ENCODE peak calls at places on chromosomes 16 and 17, in four cellular contexts. K, X, M and Q are unnamed samples.

GRCh38 chr16:2486645-2487516 is 12.0 kb downstream of the TBC1D24 start:
- DNase-seq in K (no peak), X (no peak), M (no peak), Q (peak)

GRCh38 chr17:68403122-68403521 is 54.2 kb downstream of the WIPI1 start:
- DNase-seq in K (no peak), X (no peak), M (no peak), Q (peak)

GRCh38 chr17:58317421-58318064 is 11.1 kb downstream of the TSPOAP1 start:
- DNase-seq in K (peak), X (peak), M (peak), Q (peak)

GRCh38 chr17:41140360-41141132 is at the start of gene KRTAP4-6:
- DNase-seq in K (no peak), X (no peak), M (peak), Q (peak)

GRCh38 chr17:34580685-34581445 is 1.5 kb downstream of the TMEM132E start:
- DNase-seq in K (peak), X (no peak), M (no peak), Q (peak)

GRCh38 chr17:1197379-1197778 is 17.6 kb upstream of the ABR start:
- DNase-seq in K (peak), X (no peak), M (no peak), Q (peak)

GRCh38 chr17:27319536-27320221 is 25.8 kb downstream of the WSB1 start:
- DNase-seq in K (peak), X (no peak), M (no peak), Q (peak)

GRCh38 chr17:59837362-59838195 is 55.2 kb downstream of the TUBD1 start:
- DNase-seq in K (peak), X (peak), M (peak), Q (peak)

GRCh38 chr17:73394523-73395450 is 83.0 kb upstream of the CDC42EP4 start:
- DNase-seq in K (no peak), X (no peak), M (no peak), Q (no peak)

GRCh38 chr17:9646556-9646905 is 1.2 kb downstream of the USP43 start:
- DNase-seq in K (no peak), X (no peak), M (no peak), Q (no peak)

GRCh38 chr17:50687200-50688066 is 20.3 kb downstream of the ANKRD40 start:
- DNase-seq in K (peak), X (no peak), M (no peak), Q (peak)

GRCh38 chr16:88883117-88883895 is 16.8 kb upstream of the PABPN1L start:
- DNase-seq in K (no peak), X (no peak), M (peak), Q (no peak)

GRCh38 chr17:77779711-77780539 is 178.6 kb upstream of the TNRC6C start:
- DNase-seq in K (no peak), X (no peak), M (no peak), Q (no peak)

GRCh38 chr17:49637050-49637449 is 40.8 kb downstream of the SPOP start:
- DNase-seq in K (no peak), X (no peak), M (peak), Q (peak)

GRCh38 chr17:20291853-20292252 is 175.5 kb downstream of the LGALS9B start:
- DNase-seq in K (no peak), X (no peak), M (no peak), Q (no peak)

GRCh38 chr16:68823401-68823800 is 19.9 kb upstream of the TANGO6 start:
- DNase-seq in K (peak), X (no peak), M (no peak), Q (peak)

GRCh38 chr17:6066183-6066948 is 3.8 kb upstream of the WSCD1 start:
- DNase-seq in K (peak), X (no peak), M (peak), Q (peak)

GRCh38 chr16:74035816-74036215 is 260.8 kb upstream of the PSMD7 start:
- DNase-seq in K (peak), X (peak), M (peak), Q (peak)

GRCh38 chr17:8020251-8020650 is 17.8 kb downstream of the GUCY2D start:
- DNase-seq in K (no peak), X (no peak), M (no peak), Q (no peak)

GRCh38 chr16:25626172-25626571 is 65.6 kb upstream of the HS3ST4 start:
- DNase-seq in K (no peak), X (no peak), M (peak), Q (peak)

GRCh38 chr17:47220531-47220999 is 11.4 kb downstream of the MYL4 start:
- DNase-seq in K (no peak), X (no peak), M (no peak), Q (no peak)

GRCh38 chr17:19327039-19327776 is 35.3 kb downstream of the B9D1 start:
- DNase-seq in K (no peak), X (peak), M (peak), Q (peak)

GRCh38 chr17:64003526-64004121 is 5.5 kb downstream of the PRR29 start:
- DNase-seq in K (no peak), X (no peak), M (no peak), Q (no peak)

GRCh38 chr17:46795379-46795952 is 23.0 kb downstream of the WNT3 start:
- DNase-seq in K (no peak), X (peak), M (peak), Q (peak)

GRCh38 chr16:57480127-57480753 is 6.1 kb downstream of the DOK4 start:
- DNase-seq in K (peak), X (no peak), M (no peak), Q (peak)

GRCh38 chr17:40121191-40121885 is 433 bp upstream of the MSL1 start:
- DNase-seq in K (peak), X (no peak), M (peak), Q (peak)

GRCh38 chr17:46727572-46728348 is 90.7 kb downstream of the WNT3 start:
- DNase-seq in K (no peak), X (no peak), M (peak), Q (peak)

GRCh38 chr17:67481808-67482207 is 104.7 kb downstream of the PITPNC1 start:
- DNase-seq in K (peak), X (no peak), M (peak), Q (peak)

GRCh38 chr17:41527076-41528023 is 758 bp downstream of the KRT19 start:
- DNase-seq in K (peak), X (no peak), M (no peak), Q (peak)

GRCh38 chr16:57284206-57284951 is at the start of gene PLLP:
- DNase-seq in K (peak), X (no peak), M (peak), Q (peak)

GRCh38 chr17:78390241-78391050 is 12.0 kb downstream of the PGS1 start:
- DNase-seq in K (peak), X (no peak), M (peak), Q (peak)

GRCh38 chr17:77451271-77451893 is 310.6 kb downstream of the SEC14L1 start:
- DNase-seq in K (peak), X (no peak), M (no peak), Q (peak)

GRCh38 chr17:3683054-3683511 is 12.9 kb downstream of the P2RX5 start:
- DNase-seq in K (no peak), X (peak), M (peak), Q (peak)

GRCh38 chr16:28181557-28181914 is 30.2 kb downstream of the XPO6 start:
- DNase-seq in K (peak), X (peak), M (peak), Q (peak)

GRCh38 chr17:58763263-58763662 is 7.6 kb downstream of the PPM1E start:
- DNase-seq in K (no peak), X (no peak), M (no peak), Q (no peak)

GRCh38 chr16:3810198-3810664 is 70.3 kb downstream of the CREBBP start:
- DNase-seq in K (no peak), X (no peak), M (no peak), Q (no peak)

GRCh38 chr17:78120971-78121800 is 7.4 kb downstream of the TMC6 start:
- DNase-seq in K (no peak), X (no peak), M (no peak), Q (no peak)

GRCh38 chr17:64200080-64201042 is 62.7 kb downstream of the TEX2 start:
- DNase-seq in K (no peak), X (no peak), M (no peak), Q (peak)

GRCh38 chr16:6081320-6081976 is 983.9 kb upstream of the EEF2KMT start:
- DNase-seq in K (peak), X (no peak), M (peak), Q (peak)

GRCh38 chr17:45703348-45703747 is 80.8 kb upstream of the CRHR1 start:
- DNase-seq in K (no peak), X (no peak), M (peak), Q (no peak)

DNA sequence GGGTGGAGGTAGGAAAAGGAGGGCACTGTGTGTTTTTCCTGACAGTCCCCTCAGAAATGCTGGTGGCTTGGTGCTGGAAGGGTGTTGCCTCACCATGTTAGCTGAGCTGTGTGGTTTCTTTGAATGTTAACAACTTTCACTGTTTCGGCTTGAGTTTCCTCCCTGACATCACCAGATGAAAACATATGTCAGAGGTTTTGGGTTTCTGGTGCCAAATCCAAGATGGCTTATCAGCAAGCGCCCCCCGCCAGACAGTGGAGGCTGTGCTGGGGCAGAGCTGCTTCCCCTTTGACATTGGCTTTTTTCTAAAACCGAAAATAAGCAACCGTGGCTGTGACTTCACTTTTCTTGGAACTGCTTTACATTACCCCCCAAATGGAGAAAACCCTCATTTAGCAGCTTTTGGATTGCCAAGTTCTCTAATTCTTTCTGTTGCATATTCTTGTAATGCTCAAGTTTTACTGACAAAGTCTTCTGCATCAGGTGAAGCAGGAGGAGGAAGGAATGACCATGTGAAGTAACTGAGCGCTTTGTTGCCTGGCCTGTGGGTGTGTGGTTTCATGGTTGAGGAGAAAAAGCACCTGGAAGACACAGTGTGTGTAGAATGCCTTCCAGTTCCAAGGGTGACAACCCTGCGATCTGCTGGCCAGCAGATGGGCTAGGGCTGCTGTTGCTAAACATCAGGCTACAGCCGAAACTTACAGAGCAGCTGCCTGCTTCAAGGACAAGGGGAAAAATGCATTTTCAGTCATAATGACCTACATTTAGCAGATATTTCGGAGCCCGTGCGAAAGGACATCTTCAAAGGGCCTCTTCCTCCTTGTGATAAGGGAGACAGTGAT is 9.7 kb downstream of the RMI2 start:
- DNase-seq in K (no peak), X (no peak), M (no peak), Q (no peak)
- TF ChIP-seq EZH2phosphoT487 in K (no peak), X (no peak), M (no peak), Q (no peak)

GRCh38 chr16:23410176-23410575 is 42.8 kb downstream of the COG7 start:
- DNase-seq in K (no peak), X (no peak), M (peak), Q (peak)
- TF ChIP-seq EZH2phosphoT487 in K (no peak), X (no peak), M (no peak), Q (no peak)

GRCh38 chr16:85208181-85208580 is 95.9 kb upstream of the CIBAR2 start:
- DNase-seq in K (no peak), X (no peak), M (no peak), Q (no peak)
- TF ChIP-seq EZH2phosphoT487 in K (no peak), X (no peak), M (no peak), Q (no peak)

GRCh38 chr16:117381-118365 is 20.8 kb downstream of the NPRL3 start:
- DNase-seq in K (peak), X (peak), M (peak), Q (peak)

GRCh38 chr16:112153-112840 is 26.2 kb downstream of the NPRL3 start:
- DNase-seq in K (no peak), X (no peak), M (no peak), Q (no peak)

GRCh38 chr16:118857-119256 is 19.6 kb downstream of the NPRL3 start:
- DNase-seq in K (no peak), X (no peak), M (no peak), Q (no peak)

GRCh38 chr16:119835-120234 is 18.6 kb downstream of the NPRL3 start:
- DNase-seq in K (no peak), X (no peak), M (no peak), Q (no peak)

GRCh38 chr16:116015-116414 is 22.5 kb downstream of the NPRL3 start:
- DNase-seq in K (no peak), X (no peak), M (no peak), Q (no peak)
- TF ChIP-seq EZH2phosphoT487 in K (no peak), X (no peak), M (no peak), Q (no peak)